ENCODE peak calls at places on chromosomes 5 and 9, in seven cellular contexts. J is Right ventricle myocardium superior; T is fibroblast of lung; X is effector CD4-positive, alpha-beta T cell; R is AG08395; Y is HFF-Myc; W is lung microvascular endothelial cell. K is an unnamed sample.

GRCh38 chr5:104421431-104421830 is 858.8 kb upstream of the NUDT12 start:
- DNase-seq in J (no peak), T (no peak), X (no peak), R (no peak), Y (no peak), W (no peak), K (no peak)

GRCh38 chr9:81031422-81032029 is 657.8 kb downstream of the TLE1 start:
- DNase-seq in J (no peak), T (peak), X (no peak), R (no peak), Y (no peak), W (no peak), K (no peak)

GRCh38 chr9:137078701-137079400 is 1.5 kb downstream of the UAP1L1 start:
- DNase-seq in J (no peak), T (no peak), X (no peak), R (no peak), Y (no peak), W (no peak), K (no peak)

GRCh38 chr9:32427111-32427873 is 42.8 kb downstream of the ACO1 start:
- DNase-seq in J (no peak), T (peak), X (no peak), R (no peak), Y (no peak), W (no peak), K (no peak)

GRCh38 chr9:79583957-79584654 is 12.3 kb downstream of the TLE4 start:
- DNase-seq in J (peak), T (no peak), X (no peak), R (no peak), Y (no peak), W (no peak), K (no peak)

GRCh38 chr5:89930591-89931383 is 478.8 kb downstream of the CETN3 start:
- DNase-seq in J (no peak), T (peak), X (no peak), R (peak), Y (peak), W (peak), K (peak)

GRCh38 chr9:97632406-97632991 is 669 bp downstream of the TSTD2 start:
- DNase-seq in J (peak), T (peak), X (peak), R (peak), Y (peak), W (no peak), K (peak)

GRCh38 chr5:180423133-180423532 is 70.0 kb upstream of the GFPT2 start:
- DNase-seq in J (no peak), T (peak), X (no peak), R (no peak), Y (no peak), W (no peak), K (no peak)

GRCh38 chr9:37947987-37948386 is 44.1 kb upstream of the SLC25A51 start:
- DNase-seq in J (no peak), T (peak), X (no peak), R (no peak), Y (no peak), W (no peak), K (no peak)

K was measured in BJ.